ENCODE peak calls at places on chromosome 3, in eight cellular contexts. V, D, I, Y, L, E, P and J are unnamed samples.
A peak's percentile ranks its signal among the peaks of the same experiment; 100 is the strongest.

GRCh38 chr3:12972791-12973702 is 100.2 kb downstream of the IQSEC1 start:
- DNase-seq in D (no peak), V (no peak), E (no peak), I (no peak), P (no peak), L (no peak), Y (no peak), J (no peak)

GRCh38 chr3:34202975-34203374 is 404.5 kb downstream of the PDCD6IP start:
- DNase-seq in I (no peak), L (no peak), V (no peak), D (no peak), Y (no peak), P (no peak), E (no peak), J (no peak)

GRCh38 chr3:191236635-191237034 is 37.6 kb downstream of the OSTN start:
- DNase-seq in Y (no peak), V (peak; percentile 36), E (no peak), D (no peak), P (no peak), I (no peak), L (peak; percentile 35), J (no peak)

GRCh38 chr3:45771166-45771775 is 25.1 kb downstream of the SLC6A20 start:
- DNase-seq in Y (no peak), D (no peak), E (no peak), V (no peak), I (peak; percentile 19), L (no peak), P (no peak), J (no peak)

GRCh38 chr3:45367451-45367850 is 20.9 kb upstream of the LARS2 start:
- DNase-seq in E (peak; percentile 79), D (no peak), Y (peak; percentile 23), L (peak; percentile 55), P (no peak), V (peak; percentile 78), I (no peak), J (no peak)

GRCh38 chr3:124741027-124741426 is 10.8 kb downstream of the UMPS start:
- DNase-seq in E (no peak), D (no peak), I (no peak), Y (no peak), L (no peak), P (no peak), V (no peak), J (no peak)

GRCh38 chr3:62732183-62732904 is 142.9 kb downstream of the CADPS start:
- DNase-seq in L (no peak), E (no peak), D (no peak), Y (no peak), V (no peak), P (no peak), I (no peak), J (no peak)

GRCh38 chr3:184786271-184787010 is 25.5 kb upstream of the VPS8 start:
- DNase-seq in L (peak; percentile 75), Y (no peak), E (peak; percentile 85), I (no peak), P (peak; percentile 93), V (peak; percentile 74), D (no peak), J (no peak)

GRCh38 chr3:56189486-56189985 is 278.7 kb downstream of the ERC2 start:
- DNase-seq in P (no peak), V (no peak), Y (no peak), I (no peak), L (no peak), D (no peak), E (no peak), J (no peak)

GRCh38 chr3:39809181-39809994 is at the start of gene MYRIP:
- DNase-seq in L (no peak), E (no peak), I (peak; percentile 91), D (peak; percentile 18), P (peak; percentile 9), V (no peak), Y (no peak), J (no peak)

GRCh38 chr3:110341047-110341446 is 730.6 kb upstream of the NECTIN3 start:
- DNase-seq in Y (peak; percentile 10), L (no peak), I (no peak), D (no peak), V (no peak), P (no peak), E (no peak), J (no peak)

GRCh38 chr3:98563661-98564281 is 29.6 kb downstream of the CPOX start:
- DNase-seq in E (peak; percentile 41), P (peak; percentile 48), I (no peak), V (no peak), L (no peak), Y (peak; percentile 59), D (no peak), J (no peak)

GRCh38 chr3:72177075-72178050 is 392.4 kb upstream of the PROK2 start:
- DNase-seq in I (no peak), E (no peak), D (peak; percentile 47), L (no peak), P (peak; percentile 7), Y (no peak), V (no peak), J (no peak)